ENCODE peak calls at places on chromosomes 13 and 19, in four cellular contexts. G is WTC11, Z is HepG2, N is GM12878. K is an unnamed sample.

GRCh38 chr13:29304148-29304547 is 291.3 kb downstream of the SLC7A1 start:
- DNase-seq in G (no peak), Z (no peak), N (no peak), K (no peak)

GRCh38 chr13:76148926-76149325 is 512.8 kb downstream of the LMO7 start:
- DNase-seq in G (no peak), Z (no peak), N (no peak), K (no peak)

GRCh38 chr19:56085571-56086275 is 35.4 kb downstream of the ZNF787 start:
- DNase-seq in G (no peak), Z (no peak), N (no peak), K (no peak)

GRCh38 chr13:96052655-96053002 is 572 bp downstream of the UGGT2 start:
- DNase-seq in G (no peak), Z (peak), N (peak), K (peak)

GRCh38 chr19:13189600-13189999 is 39.4 kb downstream of the IER2 start:
- DNase-seq in G (no peak), Z (peak), N (no peak), K (no peak)

GRCh38 chr13:74556002-74556551 is 421.9 kb upstream of the KLF12 start:
- DNase-seq in G (no peak), Z (no peak), N (no peak), K (no peak)

GRCh38 chr13:29847501-29847983 is 2.9 kb downstream of the UBL3 start:
- DNase-seq in G (no peak), Z (peak), N (no peak), K (no peak)

GRCh38 chr13:34025746-34026145 is 207.8 kb downstream of the RFC3 start:
- DNase-seq in G (no peak), Z (no peak), N (no peak), K (no peak)

GRCh38 chr19:913080-913748 is at the start of gene R3HDM4:
- DNase-seq in G (peak), Z (no peak), N (no peak), K (peak)

GRCh38 chr13:110407531-110407930 is 100.4 kb downstream of the COL4A2 start:
- DNase-seq in G (no peak), Z (no peak), N (no peak), K (no peak)

GRCh38 chr13:110403721-110404120 is 96.6 kb downstream of the COL4A2 start:
- DNase-seq in G (no peak), Z (no peak), N (no peak), K (no peak)

GRCh38 chr13:110404321-110404720 is 97.2 kb downstream of the COL4A2 start:
- DNase-seq in G (no peak), Z (no peak), N (no peak), K (no peak)

GRCh38 chr13:110407021-110407420 is 99.9 kb downstream of the COL4A2 start:
- DNase-seq in G (no peak), Z (no peak), N (no peak), K (no peak)

DNA sequence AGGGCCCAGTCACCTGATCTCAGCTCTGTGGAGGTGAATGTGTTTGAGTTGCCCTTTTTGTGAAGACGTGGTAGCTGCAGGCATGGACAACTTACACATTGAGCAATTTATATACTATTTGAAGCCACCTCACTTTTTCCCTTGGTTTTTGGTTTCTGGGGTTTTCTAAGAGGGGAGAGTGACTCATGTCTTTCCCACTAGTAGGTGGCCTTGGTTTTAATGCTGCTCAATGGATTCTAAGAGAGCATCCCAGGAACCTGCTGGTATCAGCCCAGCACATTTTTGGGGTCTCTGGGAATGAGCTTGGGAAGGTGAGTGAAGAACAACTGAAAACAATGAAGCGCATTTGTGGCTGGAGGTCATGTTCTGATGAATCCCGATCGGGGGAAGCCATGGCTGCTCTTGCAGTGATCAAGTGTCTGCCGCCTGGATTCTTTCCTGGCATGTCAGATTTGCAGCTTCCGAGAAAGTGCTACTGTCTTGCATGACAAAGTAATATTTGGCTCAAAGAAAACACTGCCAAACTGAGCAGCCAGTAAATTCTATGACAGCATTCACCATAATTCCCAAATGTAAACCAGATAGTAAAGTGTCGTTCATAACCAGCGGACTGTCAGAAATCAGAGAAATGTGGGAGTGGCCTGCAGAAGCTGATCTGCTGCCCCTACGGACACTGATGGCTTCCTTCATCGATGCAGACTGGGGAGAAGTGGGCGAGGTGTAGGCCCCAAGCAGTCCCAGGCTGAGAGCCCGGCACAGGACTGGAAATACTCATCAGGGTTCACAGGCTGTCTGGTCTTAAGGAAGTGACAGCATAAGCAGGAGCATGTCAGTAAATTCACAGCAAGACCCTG is 98.7 kb downstream of the COL4A2 start:
- DNase-seq in G (no peak), Z (no peak), N (no peak), K (no peak)
- TF ChIP-seq ETV6 in G (no peak), Z (no peak), N (no peak), K (no peak)

DNA sequence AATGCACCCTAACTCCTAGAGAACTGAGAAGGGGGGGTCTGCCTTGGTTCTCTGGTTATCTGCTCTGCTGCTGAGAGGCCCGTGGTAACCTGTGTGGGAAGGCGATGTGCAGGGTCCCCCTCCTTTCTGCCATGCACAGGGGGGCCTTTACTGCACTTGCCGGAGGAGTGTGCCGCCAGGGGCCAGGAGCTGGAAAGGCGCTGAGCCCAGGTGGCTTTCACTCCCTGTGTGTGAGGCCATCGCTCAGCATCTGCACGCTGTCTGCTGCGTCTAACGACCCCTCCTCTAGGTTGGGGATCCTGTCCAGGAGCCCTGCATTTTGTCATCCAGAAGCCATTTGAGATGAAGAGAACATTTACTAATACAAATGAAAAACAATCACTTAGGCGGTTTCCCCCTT is 37.0 kb upstream of the TEX29 start:
- DNase-seq in G (no peak), Z (no peak), N (no peak), K (no peak)
- TF ChIP-seq ETV6 in G (no peak), Z (no peak), N (no peak), K (no peak)

DNA sequence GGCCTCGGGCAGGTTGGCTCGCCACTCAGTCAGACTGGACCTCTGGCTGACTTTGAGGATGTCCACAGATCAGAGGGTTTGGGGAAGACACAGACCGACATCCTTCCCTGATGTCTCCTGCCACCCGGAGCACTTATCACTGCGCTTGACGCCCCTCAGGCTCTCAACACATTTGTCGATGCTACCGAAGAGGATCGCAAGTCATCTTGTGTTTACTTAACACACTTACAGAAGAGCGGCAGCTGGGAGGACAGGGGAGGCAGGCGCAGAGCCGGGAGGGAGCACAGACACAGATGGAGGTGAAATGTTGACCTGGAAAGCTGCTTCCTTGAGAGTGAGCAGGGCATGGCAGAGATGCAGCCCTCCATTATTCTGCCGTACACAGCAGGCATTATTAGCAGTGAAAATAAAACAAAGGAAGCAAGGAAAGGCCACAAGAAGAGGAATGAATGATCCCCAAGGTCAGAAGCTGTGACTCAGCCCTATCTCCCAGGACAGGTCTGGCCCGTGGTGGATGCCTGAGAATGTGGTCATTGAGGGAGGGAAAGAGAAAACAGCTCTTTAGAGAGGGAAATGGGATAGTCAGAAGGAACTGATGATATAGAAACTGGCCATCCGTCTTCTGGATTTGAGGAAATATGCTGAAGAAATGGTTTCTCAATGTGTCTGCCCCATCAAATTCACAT is 549.5 kb upstream of the ARGLU1 start:
- DNase-seq in G (no peak), Z (peak), N (no peak), K (no peak)
- TF ChIP-seq ETV6 in G (no peak), Z (no peak), N (no peak), K (no peak)

DNA sequence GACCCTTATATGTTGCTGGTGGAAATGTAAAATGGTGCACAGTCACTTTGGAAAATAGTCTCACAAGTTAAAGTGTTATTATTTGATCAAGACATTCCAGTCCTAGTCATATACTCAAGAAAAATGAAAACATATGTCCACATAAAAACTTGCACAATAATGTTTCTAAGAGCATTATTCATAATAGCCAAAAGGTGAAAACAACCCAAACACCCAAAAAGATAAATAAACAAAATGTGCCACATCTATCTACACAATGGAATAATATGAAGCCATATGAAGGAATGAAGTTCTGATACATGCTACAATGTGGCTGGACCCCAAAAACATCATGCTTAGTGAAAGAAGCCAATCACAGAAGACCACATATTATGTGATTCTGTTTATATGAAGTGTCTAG is 14.4 kb upstream of the AKAP8 start:
- DNase-seq in G (no peak), Z (no peak), N (no peak), K (no peak)
- TF ChIP-seq ETV6 in G (no peak), Z (no peak), N (no peak), K (no peak)